ENCODE peak calls at places on chromosomes 11 and 22, in seven cellular contexts. One of them, this sample, is unnamed.

GRCh38 chr11:114162719-114163123 is 103.2 kb downstream of the ZBTB16 start:
- DNase-seq in brain microvascular endothelial cell: peak
- DNase-seq in A549: peak
- DNase-seq in suprapubic skin: peak
- DNase-seq in fibroblast of lung: peak
- DNase-seq in tibial nerve: peak
- DNase-seq in MM.1S: no peak
- DNase-seq in this sample: peak

GRCh38 chr11:33319965-33320813 is 63.0 kb downstream of the HIPK3 start:
- DNase-seq in brain microvascular endothelial cell: no peak
- DNase-seq in A549: no peak
- DNase-seq in suprapubic skin: no peak
- DNase-seq in fibroblast of lung: no peak
- DNase-seq in tibial nerve: no peak
- DNase-seq in MM.1S: no peak
- DNase-seq in this sample: no peak

GRCh38 chr11:6259638-6260019 is at the start of gene CCKBR:
- DNase-seq in brain microvascular endothelial cell: no peak
- DNase-seq in A549: no peak
- DNase-seq in suprapubic skin: no peak
- DNase-seq in fibroblast of lung: no peak
- DNase-seq in tibial nerve: no peak
- DNase-seq in MM.1S: no peak
- DNase-seq in this sample: no peak

GRCh38 chr11:134045799-134046635 is 22.9 kb upstream of the JAM3 start:
- DNase-seq in brain microvascular endothelial cell: no peak
- DNase-seq in A549: no peak
- DNase-seq in suprapubic skin: peak
- DNase-seq in fibroblast of lung: no peak
- DNase-seq in tibial nerve: no peak
- DNase-seq in MM.1S: no peak
- DNase-seq in this sample: no peak

GRCh38 chr11:44484211-44484610 is 81.3 kb upstream of the CD82 start:
- DNase-seq in brain microvascular endothelial cell: no peak
- DNase-seq in A549: peak
- DNase-seq in suprapubic skin: no peak
- DNase-seq in fibroblast of lung: no peak
- DNase-seq in tibial nerve: no peak
- DNase-seq in MM.1S: no peak
- DNase-seq in this sample: no peak

GRCh38 chr11:109993786-109994185 is 99.4 kb upstream of the ZC3H12C start:
- DNase-seq in brain microvascular endothelial cell: no peak
- DNase-seq in A549: no peak
- DNase-seq in suprapubic skin: no peak
- DNase-seq in fibroblast of lung: no peak
- DNase-seq in tibial nerve: no peak
- DNase-seq in MM.1S: no peak
- DNase-seq in this sample: no peak

GRCh38 chr11:68535098-68535497 is 74.5 kb downstream of the PPP6R3 start:
- DNase-seq in brain microvascular endothelial cell: no peak
- DNase-seq in A549: no peak
- DNase-seq in suprapubic skin: no peak
- DNase-seq in fibroblast of lung: no peak
- DNase-seq in tibial nerve: no peak
- DNase-seq in MM.1S: no peak
- DNase-seq in this sample: no peak

GRCh38 chr11:2114430-2115241 is 24.6 kb downstream of the IGF2 start:
- DNase-seq in brain microvascular endothelial cell: no peak
- DNase-seq in A549: no peak
- DNase-seq in suprapubic skin: no peak
- DNase-seq in fibroblast of lung: no peak
- DNase-seq in tibial nerve: no peak
- DNase-seq in MM.1S: no peak
- DNase-seq in this sample: no peak

GRCh38 chr11:50187220-50187619 is 154.5 kb downstream of the OR4C45 start:
- DNase-seq in brain microvascular endothelial cell: no peak
- DNase-seq in A549: no peak
- DNase-seq in suprapubic skin: no peak
- DNase-seq in fibroblast of lung: no peak
- DNase-seq in tibial nerve: no peak
- DNase-seq in MM.1S: peak
- DNase-seq in this sample: no peak

GRCh38 chr11:123145220-123145619 is 49.8 kb downstream of the CLMP start:
- DNase-seq in brain microvascular endothelial cell: peak
- DNase-seq in A549: peak
- DNase-seq in suprapubic skin: no peak
- DNase-seq in fibroblast of lung: peak
- DNase-seq in tibial nerve: no peak
- DNase-seq in MM.1S: no peak
- DNase-seq in this sample: peak

GRCh38 chr11:16001899-16002426 is 354.4 kb downstream of the SOX6 start:
- DNase-seq in brain microvascular endothelial cell: peak
- DNase-seq in A549: peak
- DNase-seq in suprapubic skin: no peak
- DNase-seq in fibroblast of lung: peak
- DNase-seq in tibial nerve: no peak
- DNase-seq in MM.1S: peak
- DNase-seq in this sample: peak

GRCh38 chr22:49303061-49303735 is 524.5 kb downstream of the BRD1 start:
- DNase-seq in brain microvascular endothelial cell: no peak
- DNase-seq in A549: no peak
- DNase-seq in suprapubic skin: peak
- DNase-seq in fibroblast of lung: no peak
- DNase-seq in tibial nerve: no peak
- DNase-seq in MM.1S: no peak
- DNase-seq in this sample: no peak

GRCh38 chr11:116112031-116112935 is 608.1 kb upstream of the CADM1 start:
- DNase-seq in brain microvascular endothelial cell: no peak
- DNase-seq in A549: no peak
- DNase-seq in suprapubic skin: no peak
- DNase-seq in fibroblast of lung: no peak
- DNase-seq in tibial nerve: no peak
- DNase-seq in MM.1S: no peak
- DNase-seq in this sample: no peak

GRCh38 chr11:62539238-62539925 is 7.2 kb downstream of the AHNAK start:
- DNase-seq in brain microvascular endothelial cell: peak
- DNase-seq in A549: peak
- DNase-seq in suprapubic skin: peak
- DNase-seq in fibroblast of lung: peak
- DNase-seq in tibial nerve: no peak
- DNase-seq in MM.1S: no peak
- DNase-seq in this sample: peak

GRCh38 chr11:1484061-1484671 is 2.4 kb downstream of the MOB2 start:
- DNase-seq in brain microvascular endothelial cell: no peak
- DNase-seq in A549: no peak
- DNase-seq in suprapubic skin: peak
- DNase-seq in fibroblast of lung: no peak
- DNase-seq in tibial nerve: no peak
- DNase-seq in MM.1S: no peak
- DNase-seq in this sample: no peak

GRCh38 chr11:1943977-1944376 is 3.2 kb upstream of the MRPL23 start:
- DNase-seq in brain microvascular endothelial cell: no peak
- DNase-seq in A549: no peak
- DNase-seq in suprapubic skin: peak
- DNase-seq in fibroblast of lung: no peak
- DNase-seq in tibial nerve: no peak
- DNase-seq in MM.1S: no peak
- DNase-seq in this sample: peak

GRCh38 chr11:360326-361280 is 8.7 kb upstream of the B4GALNT4 start:
- DNase-seq in brain microvascular endothelial cell: no peak
- DNase-seq in A549: no peak
- DNase-seq in suprapubic skin: peak
- DNase-seq in fibroblast of lung: no peak
- DNase-seq in tibial nerve: no peak
- DNase-seq in MM.1S: no peak
- DNase-seq in this sample: no peak

GRCh38 chr11:357582-357981 is 11.7 kb upstream of the B4GALNT4 start:
- DNase-seq in brain microvascular endothelial cell: no peak
- DNase-seq in A549: no peak
- DNase-seq in suprapubic skin: no peak
- DNase-seq in fibroblast of lung: no peak
- DNase-seq in tibial nerve: no peak
- DNase-seq in MM.1S: no peak
- DNase-seq in this sample: no peak

GRCh38 chr11:356610-357009 is 12.7 kb upstream of the B4GALNT4 start:
- DNase-seq in brain microvascular endothelial cell: no peak
- DNase-seq in A549: no peak
- DNase-seq in suprapubic skin: no peak
- DNase-seq in fibroblast of lung: no peak
- DNase-seq in tibial nerve: no peak
- DNase-seq in MM.1S: no peak
- DNase-seq in this sample: no peak

GRCh38 chr11:359181-359714 is 10.1 kb upstream of the B4GALNT4 start:
- DNase-seq in brain microvascular endothelial cell: no peak
- DNase-seq in A549: no peak
- DNase-seq in suprapubic skin: no peak
- DNase-seq in fibroblast of lung: no peak
- DNase-seq in tibial nerve: no peak
- DNase-seq in MM.1S: no peak
- DNase-seq in this sample: peak

DNA sequence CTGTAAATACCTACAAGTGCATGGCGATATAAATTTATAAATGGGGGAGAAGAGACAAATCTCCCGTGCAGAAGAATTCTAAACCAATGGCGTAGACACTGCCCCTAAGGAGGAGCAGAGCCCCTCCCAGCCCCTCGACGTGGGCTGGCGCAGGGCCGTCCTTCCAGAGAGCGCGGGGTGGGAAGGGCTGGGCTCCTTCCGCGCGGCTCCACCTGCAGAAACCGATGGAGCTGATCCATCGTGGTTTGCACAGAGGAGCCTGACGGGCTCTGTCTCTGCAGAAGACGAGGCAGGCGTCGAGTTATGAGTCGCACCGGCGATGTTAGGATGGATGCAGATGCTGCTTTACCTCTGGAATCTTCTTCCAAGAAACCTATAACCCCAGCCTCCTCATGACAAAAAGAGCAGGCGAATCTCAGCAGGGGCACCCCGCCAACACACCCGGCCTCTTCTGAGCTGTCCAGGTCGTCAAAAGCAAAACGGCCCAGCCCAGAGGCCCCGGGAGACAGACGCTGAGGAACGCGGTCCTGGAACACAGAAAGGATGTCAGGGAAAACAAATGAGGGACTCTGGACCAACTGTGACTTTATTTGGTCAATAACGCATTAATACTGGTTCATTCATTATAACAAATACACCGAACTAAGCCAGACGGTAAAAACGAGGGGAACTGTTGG is 11.0 kb upstream of the B4GALNT4 start:
- DNase-seq in brain microvascular endothelial cell: no peak
- DNase-seq in A549: no peak
- DNase-seq in suprapubic skin: no peak
- DNase-seq in fibroblast of lung: no peak
- DNase-seq in tibial nerve: no peak
- DNase-seq in MM.1S: no peak
- DNase-seq in this sample: no peak
- H3K27ac ChIP-seq in brain microvascular endothelial cell: no peak
- H3K27ac ChIP-seq in A549: no peak
- H3K27ac ChIP-seq in suprapubic skin: no peak
- H3K27ac ChIP-seq in fibroblast of lung: no peak
- H3K27ac ChIP-seq in tibial nerve: no peak
- H3K27ac ChIP-seq in MM.1S: no peak
- H3K27ac ChIP-seq in this sample: peak

DNA sequence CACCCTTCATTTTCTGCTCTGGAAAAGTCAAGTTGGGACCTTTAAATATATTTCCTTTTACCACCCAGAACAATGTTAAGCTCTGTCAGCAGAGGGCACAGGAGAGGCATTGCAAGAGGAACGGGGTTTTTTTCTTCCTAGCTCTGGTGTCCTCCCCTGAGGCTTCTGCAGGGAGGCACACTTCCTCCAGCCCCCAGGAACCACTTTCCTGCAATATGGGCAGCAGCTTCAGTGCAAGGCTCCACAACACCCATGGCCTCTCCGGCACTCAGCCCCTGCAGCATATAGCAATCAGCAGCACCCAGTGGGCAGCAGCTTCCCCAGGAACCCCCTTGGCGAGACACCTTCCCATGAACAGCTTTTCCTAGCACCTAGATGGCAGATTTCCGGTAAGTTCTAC is 101.4 kb downstream of the SYT9 start:
- DNase-seq in brain microvascular endothelial cell: peak
- DNase-seq in A549: peak
- DNase-seq in suprapubic skin: no peak
- DNase-seq in fibroblast of lung: no peak
- DNase-seq in tibial nerve: no peak
- DNase-seq in MM.1S: peak
- DNase-seq in this sample: no peak
- TF ChIP-seq CTCF in brain microvascular endothelial cell: peak
- TF ChIP-seq CTCF in A549: peak
- TF ChIP-seq CTCF in suprapubic skin: no peak
- TF ChIP-seq CTCF in fibroblast of lung: peak
- TF ChIP-seq CTCF in tibial nerve: peak
- TF ChIP-seq CTCF in MM.1S: peak
- TF ChIP-seq CTCF in this sample: no peak

GRCh38 chr11:125239585-125240331 is 75.2 kb downstream of the PKNOX2 start:
- DNase-seq in brain microvascular endothelial cell: no peak
- DNase-seq in A549: no peak
- DNase-seq in suprapubic skin: no peak
- DNase-seq in fibroblast of lung: no peak
- DNase-seq in tibial nerve: no peak
- DNase-seq in MM.1S: no peak
- DNase-seq in this sample: no peak
- H3K27ac ChIP-seq in brain microvascular endothelial cell: no peak
- H3K27ac ChIP-seq in A549: no peak
- H3K27ac ChIP-seq in suprapubic skin: no peak
- H3K27ac ChIP-seq in fibroblast of lung: no peak
- H3K27ac ChIP-seq in tibial nerve: no peak
- H3K27ac ChIP-seq in MM.1S: no peak
- H3K27ac ChIP-seq in this sample: no peak

DNA sequence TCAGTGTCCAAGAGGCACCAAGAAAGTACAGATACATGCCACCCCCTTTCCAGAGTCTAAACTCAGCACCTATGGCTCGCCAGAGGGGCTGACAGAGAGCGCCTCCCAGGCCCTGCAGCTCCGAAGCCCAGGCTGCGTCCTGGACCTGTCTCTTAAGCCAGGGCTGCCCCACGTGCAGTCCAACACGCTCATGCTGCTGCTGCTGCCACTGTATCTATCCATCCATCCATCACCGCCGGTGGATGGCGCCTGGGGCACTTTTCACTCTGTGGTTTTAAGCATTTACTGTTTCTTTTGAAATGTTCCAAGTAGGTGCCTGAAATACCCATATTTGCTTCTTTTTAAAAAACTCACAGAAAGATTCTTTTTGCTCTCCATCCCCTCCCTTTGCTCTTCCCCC is 41.8 kb downstream of the MACROD1 start:
- DNase-seq in brain microvascular endothelial cell: no peak
- DNase-seq in A549: no peak
- DNase-seq in suprapubic skin: no peak
- DNase-seq in fibroblast of lung: no peak
- DNase-seq in tibial nerve: no peak
- DNase-seq in MM.1S: no peak
- DNase-seq in this sample: peak
- TF ChIP-seq CTCF in brain microvascular endothelial cell: no peak
- TF ChIP-seq CTCF in A549: no peak
- TF ChIP-seq CTCF in suprapubic skin: no peak
- TF ChIP-seq CTCF in fibroblast of lung: no peak
- TF ChIP-seq CTCF in tibial nerve: no peak
- TF ChIP-seq CTCF in MM.1S: no peak
- TF ChIP-seq CTCF in this sample: no peak

This sample was measured in RWPE1.